ENCODE peak calls at places on chromosomes 7 and 10, in four cellular contexts. One of them, this sample, is unnamed.

GRCh38 chr10:101938316-101939272 is 95.0 kb upstream of the KCNIP2 start:
- DNase-seq in GM12891: no peak
- DNase-seq in activated naive CD8-positive, alpha-beta T cell treated with anti-CD3 and anti-CD28 coated beads for 36 hours: no peak
- DNase-seq in amniotic stem cell: no peak
- DNase-seq in this sample: no peak

GRCh38 chr10:4213441-4213840 is 428.4 kb upstream of the KLF6 start:
- DNase-seq in GM12891: no peak
- DNase-seq in activated naive CD8-positive, alpha-beta T cell treated with anti-CD3 and anti-CD28 coated beads for 36 hours: no peak
- DNase-seq in amniotic stem cell: no peak
- DNase-seq in this sample: no peak

GRCh38 chr10:132144086-132144485 is 42.7 kb upstream of the DPYSL4 start:
- DNase-seq in GM12891: no peak
- DNase-seq in activated naive CD8-positive, alpha-beta T cell treated with anti-CD3 and anti-CD28 coated beads for 36 hours: no peak
- DNase-seq in amniotic stem cell: no peak
- DNase-seq in this sample: no peak

GRCh38 chr7:104956753-104957450 is 57.1 kb upstream of the KMT2E start:
- DNase-seq in GM12891: peak
- DNase-seq in activated naive CD8-positive, alpha-beta T cell treated with anti-CD3 and anti-CD28 coated beads for 36 hours: peak
- DNase-seq in amniotic stem cell: peak
- DNase-seq in this sample: no peak

GRCh38 chr7:3429981-3430380 is 128.9 kb downstream of the SDK1 start:
- DNase-seq in GM12891: no peak
- DNase-seq in activated naive CD8-positive, alpha-beta T cell treated with anti-CD3 and anti-CD28 coated beads for 36 hours: no peak
- DNase-seq in amniotic stem cell: no peak
- DNase-seq in this sample: no peak

GRCh38 chr7:116393654-116394053 is 105.9 kb upstream of the CAV2 start:
- DNase-seq in GM12891: no peak
- DNase-seq in activated naive CD8-positive, alpha-beta T cell treated with anti-CD3 and anti-CD28 coated beads for 36 hours: no peak
- DNase-seq in amniotic stem cell: no peak
- DNase-seq in this sample: no peak

GRCh38 chr10:132861116-132861691 is 75.3 kb upstream of the NKX6-2 start:
- DNase-seq in GM12891: no peak
- DNase-seq in activated naive CD8-positive, alpha-beta T cell treated with anti-CD3 and anti-CD28 coated beads for 36 hours: no peak
- DNase-seq in amniotic stem cell: no peak
- DNase-seq in this sample: no peak

GRCh38 chr10:921471-922414 is 9.8 kb downstream of the LARP4B start:
- DNase-seq in GM12891: no peak
- DNase-seq in activated naive CD8-positive, alpha-beta T cell treated with anti-CD3 and anti-CD28 coated beads for 36 hours: no peak
- DNase-seq in amniotic stem cell: no peak
- DNase-seq in this sample: no peak

GRCh38 chr10:110356628-110357245 is 52.0 kb upstream of the SMNDC1 start:
- DNase-seq in GM12891: peak
- DNase-seq in activated naive CD8-positive, alpha-beta T cell treated with anti-CD3 and anti-CD28 coated beads for 36 hours: peak
- DNase-seq in amniotic stem cell: no peak
- DNase-seq in this sample: peak

GRCh38 chr7:116041615-116042014 is 11.1 kb upstream of the TFEC start:
- DNase-seq in GM12891: no peak
- DNase-seq in activated naive CD8-positive, alpha-beta T cell treated with anti-CD3 and anti-CD28 coated beads for 36 hours: no peak
- DNase-seq in amniotic stem cell: no peak
- DNase-seq in this sample: no peak

GRCh38 chr10:96612052-96612830 is 25.4 kb upstream of the TM9SF3 start:
- DNase-seq in GM12891: no peak
- DNase-seq in activated naive CD8-positive, alpha-beta T cell treated with anti-CD3 and anti-CD28 coated beads for 36 hours: no peak
- DNase-seq in amniotic stem cell: no peak
- DNase-seq in this sample: no peak

GRCh38 chr7:46157931-46158330 is 236.9 kb upstream of the IGFBP3 start:
- DNase-seq in GM12891: no peak
- DNase-seq in activated naive CD8-positive, alpha-beta T cell treated with anti-CD3 and anti-CD28 coated beads for 36 hours: no peak
- DNase-seq in amniotic stem cell: no peak
- DNase-seq in this sample: no peak

GRCh38 chr7:88141025-88141424 is 78.8 kb downstream of the SRI start:
- DNase-seq in GM12891: no peak
- DNase-seq in activated naive CD8-positive, alpha-beta T cell treated with anti-CD3 and anti-CD28 coated beads for 36 hours: no peak
- DNase-seq in amniotic stem cell: no peak
- DNase-seq in this sample: no peak

GRCh38 chr7:29147821-29148220 is 1.5 kb upstream of the CPVL start:
- DNase-seq in GM12891: no peak
- DNase-seq in activated naive CD8-positive, alpha-beta T cell treated with anti-CD3 and anti-CD28 coated beads for 36 hours: no peak
- DNase-seq in amniotic stem cell: no peak
- DNase-seq in this sample: no peak

GRCh38 chr10:689433-690226 is at the start of gene DIP2C:
- DNase-seq in GM12891: no peak
- DNase-seq in activated naive CD8-positive, alpha-beta T cell treated with anti-CD3 and anti-CD28 coated beads for 36 hours: peak
- DNase-seq in amniotic stem cell: peak
- DNase-seq in this sample: no peak

GRCh38 chr7:102173669-102174068 is 113.0 kb upstream of the SH2B2 start:
- DNase-seq in GM12891: no peak
- DNase-seq in activated naive CD8-positive, alpha-beta T cell treated with anti-CD3 and anti-CD28 coated beads for 36 hours: no peak
- DNase-seq in amniotic stem cell: no peak
- DNase-seq in this sample: no peak

GRCh38 chr10:43395571-43396060 is 13.4 kb downstream of the HNRNPF start:
- DNase-seq in GM12891: no peak
- DNase-seq in activated naive CD8-positive, alpha-beta T cell treated with anti-CD3 and anti-CD28 coated beads for 36 hours: peak
- DNase-seq in amniotic stem cell: no peak
- DNase-seq in this sample: no peak

GRCh38 chr7:108142675-108143259 is 12.6 kb upstream of the LAMB4 start:
- DNase-seq in GM12891: no peak
- DNase-seq in activated naive CD8-positive, alpha-beta T cell treated with anti-CD3 and anti-CD28 coated beads for 36 hours: no peak
- DNase-seq in amniotic stem cell: no peak
- DNase-seq in this sample: no peak

GRCh38 chr7:66357062-66357461 is 151.9 kb downstream of the TPST1 start:
- DNase-seq in GM12891: no peak
- DNase-seq in activated naive CD8-positive, alpha-beta T cell treated with anti-CD3 and anti-CD28 coated beads for 36 hours: no peak
- DNase-seq in amniotic stem cell: no peak
- DNase-seq in this sample: no peak

GRCh38 chr10:110609592-110609991 is 34.5 kb upstream of the RBM20 start:
- DNase-seq in GM12891: no peak
- DNase-seq in activated naive CD8-positive, alpha-beta T cell treated with anti-CD3 and anti-CD28 coated beads for 36 hours: no peak
- DNase-seq in amniotic stem cell: no peak
- DNase-seq in this sample: no peak

GRCh38 chr7:96276019-96276418 is 45.9 kb downstream of the SLC25A13 start:
- DNase-seq in GM12891: no peak
- DNase-seq in activated naive CD8-positive, alpha-beta T cell treated with anti-CD3 and anti-CD28 coated beads for 36 hours: no peak
- DNase-seq in amniotic stem cell: no peak
- DNase-seq in this sample: no peak

GRCh38 chr7:77727527-77727926 is 31.3 kb downstream of the RSBN1L start:
- DNase-seq in GM12891: no peak
- DNase-seq in activated naive CD8-positive, alpha-beta T cell treated with anti-CD3 and anti-CD28 coated beads for 36 hours: no peak
- DNase-seq in amniotic stem cell: no peak
- DNase-seq in this sample: no peak

GRCh38 chr7:43586251-43586900 is 3.5 kb downstream of the STK17A start:
- DNase-seq in GM12891: no peak
- DNase-seq in activated naive CD8-positive, alpha-beta T cell treated with anti-CD3 and anti-CD28 coated beads for 36 hours: no peak
- DNase-seq in amniotic stem cell: no peak
- DNase-seq in this sample: no peak

GRCh38 chr7:722847-723246 is 3.7 kb upstream of the DNAAF5 start:
- DNase-seq in GM12891: no peak
- DNase-seq in activated naive CD8-positive, alpha-beta T cell treated with anti-CD3 and anti-CD28 coated beads for 36 hours: no peak
- DNase-seq in amniotic stem cell: no peak
- DNase-seq in this sample: no peak

GRCh38 chr7:3455826-3456444 is 154.9 kb downstream of the SDK1 start:
- DNase-seq in GM12891: no peak
- DNase-seq in activated naive CD8-positive, alpha-beta T cell treated with anti-CD3 and anti-CD28 coated beads for 36 hours: no peak
- DNase-seq in amniotic stem cell: no peak
- DNase-seq in this sample: no peak

GRCh38 chr10:87866575-87866974 is 3.1 kb downstream of the PTEN start:
- DNase-seq in GM12891: no peak
- DNase-seq in activated naive CD8-positive, alpha-beta T cell treated with anti-CD3 and anti-CD28 coated beads for 36 hours: no peak
- DNase-seq in amniotic stem cell: no peak
- DNase-seq in this sample: no peak

GRCh38 chr7:23335141-23335540 is 36.0 kb downstream of the MALSU1 start:
- DNase-seq in GM12891: no peak
- DNase-seq in activated naive CD8-positive, alpha-beta T cell treated with anti-CD3 and anti-CD28 coated beads for 36 hours: no peak
- DNase-seq in amniotic stem cell: no peak
- DNase-seq in this sample: no peak

GRCh38 chr10:116637830-116638229 is 17.1 kb downstream of the PNLIPRP2 start:
- DNase-seq in GM12891: no peak
- DNase-seq in activated naive CD8-positive, alpha-beta T cell treated with anti-CD3 and anti-CD28 coated beads for 36 hours: no peak
- DNase-seq in amniotic stem cell: no peak
- DNase-seq in this sample: no peak

GRCh38 chr10:69088471-69088769 is 517 bp downstream of the SRGN start:
- DNase-seq in GM12891: no peak
- DNase-seq in activated naive CD8-positive, alpha-beta T cell treated with anti-CD3 and anti-CD28 coated beads for 36 hours: peak
- DNase-seq in amniotic stem cell: no peak
- DNase-seq in this sample: no peak

GRCh38 chr7:44050121-44050914 is 5.8 kb downstream of the DBNL start:
- DNase-seq in GM12891: no peak
- DNase-seq in activated naive CD8-positive, alpha-beta T cell treated with anti-CD3 and anti-CD28 coated beads for 36 hours: no peak
- DNase-seq in amniotic stem cell: no peak
- DNase-seq in this sample: no peak

GRCh38 chr7:25014735-25015134 is 34.8 kb upstream of the OSBPL3 start:
- DNase-seq in GM12891: no peak
- DNase-seq in activated naive CD8-positive, alpha-beta T cell treated with anti-CD3 and anti-CD28 coated beads for 36 hours: no peak
- DNase-seq in amniotic stem cell: no peak
- DNase-seq in this sample: no peak

GRCh38 chr10:26216577-26216948 is at the start of gene GAD2:
- DNase-seq in GM12891: no peak
- DNase-seq in activated naive CD8-positive, alpha-beta T cell treated with anti-CD3 and anti-CD28 coated beads for 36 hours: no peak
- DNase-seq in amniotic stem cell: no peak
- DNase-seq in this sample: no peak

GRCh38 chr7:95470452-95470851 is 15.3 kb upstream of the ASB4 start:
- DNase-seq in GM12891: peak
- DNase-seq in activated naive CD8-positive, alpha-beta T cell treated with anti-CD3 and anti-CD28 coated beads for 36 hours: peak
- DNase-seq in amniotic stem cell: no peak
- DNase-seq in this sample: peak

GRCh38 chr7:106486331-106486730 is 174.6 kb downstream of the CCDC71L start:
- DNase-seq in GM12891: no peak
- DNase-seq in activated naive CD8-positive, alpha-beta T cell treated with anti-CD3 and anti-CD28 coated beads for 36 hours: no peak
- DNase-seq in amniotic stem cell: no peak
- DNase-seq in this sample: no peak

GRCh38 chr10:8825611-8826010 is 771.1 kb downstream of the GATA3 start:
- DNase-seq in GM12891: no peak
- DNase-seq in activated naive CD8-positive, alpha-beta T cell treated with anti-CD3 and anti-CD28 coated beads for 36 hours: no peak
- DNase-seq in amniotic stem cell: no peak
- DNase-seq in this sample: no peak

GRCh38 chr7:28102778-28103177 is 77.8 kb downstream of the JAZF1 start:
- DNase-seq in GM12891: no peak
- DNase-seq in activated naive CD8-positive, alpha-beta T cell treated with anti-CD3 and anti-CD28 coated beads for 36 hours: no peak
- DNase-seq in amniotic stem cell: no peak
- DNase-seq in this sample: no peak

GRCh38 chr10:124725791-124726190 is 18.4 kb downstream of the FAM53B start:
- DNase-seq in GM12891: no peak
- DNase-seq in activated naive CD8-positive, alpha-beta T cell treated with anti-CD3 and anti-CD28 coated beads for 36 hours: no peak
- DNase-seq in amniotic stem cell: no peak
- DNase-seq in this sample: no peak

GRCh38 chr7:157553256-157553655 is 216.5 kb downstream of the DNAJB6 start:
- DNase-seq in GM12891: no peak
- DNase-seq in activated naive CD8-positive, alpha-beta T cell treated with anti-CD3 and anti-CD28 coated beads for 36 hours: no peak
- DNase-seq in amniotic stem cell: no peak
- DNase-seq in this sample: no peak